ENCODE peak calls at places on chromosomes 12 and 14, in eight cellular contexts. Z is progenitor cell of endocrine pancreas, T is NCI-H1092 treated with DMSO at 0.1 percent for 48 hours, X is PC-3, Y is NAMALWA, Q is fibroblast of the conjunctiva, O is mesothelial cell of epicardium, R is GM13976. G is an unnamed sample.

GRCh38 chr14:50961606-50962259 is 17.4 kb upstream of the PYGL start:
- DNase-seq in T (no peak), Y (no peak), R (no peak), O (no peak), Z (no peak), Q (no peak), X (peak; percentile 98), G (no peak)

GRCh38 chr12:6902448-6902847 is 2.2 kb upstream of the LRRC23 start:
- DNase-seq in X (no peak), R (no peak), O (no peak), Z (no peak), Y (no peak), T (no peak), Q (no peak), G (no peak)

GRCh38 chr14:51189600-51190376 is 50.3 kb upstream of the TMX1 start:
- DNase-seq in R (no peak), X (peak; percentile 87), Q (no peak), Z (no peak), T (no peak), Y (no peak), O (no peak), G (no peak)

GRCh38 chr12:130715150-130715995 is 726 bp downstream of the RIMBP2 start:
- DNase-seq in Z (no peak), O (no peak), R (no peak), Q (no peak), Y (no peak), T (peak; percentile 19), X (no peak), G (no peak)

GRCh38 chr12:121750507-121750955 is 38.0 kb downstream of the TMEM120B start:
- DNase-seq in Q (no peak), T (no peak), X (no peak), Z (no peak), Y (no peak), R (no peak), O (no peak), G (no peak)

GRCh38 chr12:108367436-108367835 is 28.3 kb upstream of the CMKLR1 start:
- DNase-seq in R (no peak), Y (no peak), Q (peak; percentile 20), T (no peak), Z (no peak), X (no peak), O (no peak), G (no peak)

GRCh38 chr12:87157791-87158190 is 871.4 kb downstream of the C12orf50 start:
- DNase-seq in Z (no peak), T (no peak), Y (no peak), R (no peak), X (peak; percentile 95), O (no peak), Q (peak; percentile 91), G (no peak)

GRCh38 chr12:116916714-116917114 is 6.0 kb downstream of the FBXW8 start:
- DNase-seq in X (peak; percentile 90), R (peak; percentile 36), Q (peak; percentile 69), T (no peak), Z (no peak), Y (peak; percentile 90), O (no peak), G (peak; percentile 81)

GRCh38 chr12:109310247-109311125 is 1.4 kb upstream of the FOXN4 start:
- DNase-seq in Z (no peak), Y (peak; percentile 83), X (no peak), O (no peak), Q (no peak), R (peak; percentile 29), T (peak; percentile 67), G (no peak)

GRCh38 chr14:68782091-68782981 is 10.5 kb downstream of the ZFP36L1 start:
- DNase-seq in O (no peak), Z (no peak), Y (no peak), T (no peak), R (no peak), Q (no peak), X (no peak), G (no peak)

GRCh38 chr12:103839103-103839502 is 1.9 kb downstream of the NT5DC3 start:
- DNase-seq in Z (no peak), Y (no peak), T (no peak), Q (no peak), O (no peak), R (no peak), X (peak; percentile 16), G (no peak)

GRCh38 chr14:29222671-29223268 is 456.2 kb downstream of the FOXG1 start:
- DNase-seq in Y (peak; percentile 16), R (no peak), X (peak; percentile 59), T (peak; percentile 84), O (no peak), Q (peak; percentile 71), Z (no peak), G (peak; percentile 67)

GRCh38 chr12:101414533-101415119 is 7.1 kb upstream of the ARL1 start:
- DNase-seq in X (peak; percentile 88), Q (peak; percentile 54), Y (peak; percentile 71), Z (no peak), R (peak; percentile 48), O (no peak), T (peak; percentile 51), G (peak; percentile 75)

GRCh38 chr12:127119600-127120140 is 1147.3 kb upstream of the TMEM132C start:
- DNase-seq in O (no peak), Q (no peak), T (no peak), R (no peak), X (no peak), Y (no peak), Z (no peak), G (no peak)

GRCh38 chr14:99772371-99773283 is 20.6 kb upstream of the EML1 start:
- DNase-seq in T (no peak), Y (no peak), R (no peak), X (peak; percentile 63), Z (no peak), O (no peak), Q (no peak), G (no peak)

GRCh38 chr12:71299541-71300376 is 139.8 kb upstream of the LGR5 start:
- DNase-seq in Q (no peak), O (no peak), Y (no peak), Z (no peak), X (no peak), R (no peak), T (no peak), G (no peak)

GRCh38 chr12:107356266-107356936 is 263.1 kb upstream of the CRY1 start:
- DNase-seq in Y (no peak), R (no peak), Z (no peak), O (no peak), T (no peak), X (peak; percentile 86), Q (peak; percentile 14), G (no peak)

GRCh38 chr12:91289881-91290280 is 107.3 kb upstream of the DCN start:
- DNase-seq in Y (no peak), R (no peak), O (no peak), T (no peak), X (no peak), Z (no peak), Q (no peak), G (no peak)

GRCh38 chr12:52084491-52085231 is 5.2 kb downstream of the SMIM41 start:
- DNase-seq in Y (no peak), X (no peak), Q (no peak), R (peak; percentile 8), Z (no peak), T (no peak), O (no peak), G (no peak)

GRCh38 chr14:91506226-91506625 is 3.9 kb downstream of the PPP4R3A start:
- DNase-seq in Z (no peak), T (no peak), R (no peak), Q (no peak), X (no peak), O (no peak), Y (no peak), G (no peak)

GRCh38 chr14:65412881-65413738 is 580 bp downstream of the FUT8 start:
- DNase-seq in Y (peak; percentile 64), T (peak; percentile 95), X (peak; percentile 48), O (no peak), Q (no peak), Z (no peak), R (peak; percentile 71), G (peak; percentile 92)

GRCh38 chr12:1634590-1635191 is 5.7 kb downstream of the WNT5B start:
- DNase-seq in R (peak; percentile 79), T (peak; percentile 81), X (peak; percentile 78), Q (peak; percentile 72), O (no peak), Z (peak; percentile 59), Y (peak; percentile 79), G (peak; percentile 85)

GRCh38 chr14:53663709-53664108 is 292.9 kb downstream of the BMP4 start:
- DNase-seq in Q (no peak), Y (no peak), X (peak; percentile 53), Z (no peak), T (peak; percentile 11), O (no peak), R (no peak), G (no peak)

GRCh38 chr12:2691001-2691339 is 103.8 kb upstream of the FKBP4 start:
- DNase-seq in O (no peak), Y (peak; percentile 71), Q (no peak), R (no peak), Z (peak; percentile 68), X (no peak), T (peak; percentile 85), G (peak; percentile 66)

GRCh38 chr12:109952160-109952858 is 43.9 kb downstream of the GIT2 start:
- DNase-seq in Q (no peak), X (no peak), T (no peak), Y (peak; percentile 24), O (no peak), R (peak; percentile 51), Z (no peak), G (no peak)

GRCh38 chr12:123022846-123023245 is 42.4 kb downstream of the ARL6IP4 start:
- DNase-seq in T (no peak), Z (no peak), X (no peak), R (no peak), Q (no peak), Y (no peak), O (no peak), G (no peak)

GRCh38 chr12:53676715-53677611 is 1.1 kb upstream of the ATP5MC2 start:
- DNase-seq in Y (no peak), Q (peak; percentile 29), Z (peak; percentile 18), T (no peak), R (peak; percentile 47), O (no peak), X (no peak), G (no peak)

GRCh38 chr12:71562681-71563595 is 100.7 kb downstream of the ZFC3H1 start:
- DNase-seq in X (no peak), Y (no peak), O (no peak), Q (no peak), Z (no peak), T (peak; percentile 10), R (no peak), G (no peak)

GRCh38 chr14:33556382-33557121 is 394.3 kb downstream of the EGLN3 start:
- DNase-seq in Z (no peak), T (no peak), O (no peak), Q (no peak), R (no peak), Y (no peak), X (peak; percentile 66), G (no peak)

G was measured in Karpas-422.